ENCODE peak calls at places on chromosomes 7 and 10, in five cellular contexts. One of them, this sample, is unnamed. For H3K4me1, the result is how much of the 10 kb centered on the place peaks cover.

GRCh38 chr7:127891144-127891543 is 140.1 kb downstream of the LRRC4 start:
- DNase-seq in psoas muscle: no peak
- DNase-seq in heart right ventricle: no peak
- DNase-seq in A673: no peak
- DNase-seq in thoracic aorta: no peak
- DNase-seq in this sample: no peak

GRCh38 chr7:111510062-111510461 is 52.2 kb downstream of the IMMP2L start:
- DNase-seq in thoracic aorta: no peak
- DNase-seq in psoas muscle: no peak
- DNase-seq in heart right ventricle: no peak
- DNase-seq in A673: no peak
- DNase-seq in this sample: no peak

GRCh38 chr7:39880556-39880955 is 69.5 kb upstream of the CDK13 start:
- DNase-seq in psoas muscle: no peak
- DNase-seq in thoracic aorta: no peak
- DNase-seq in heart right ventricle: no peak
- DNase-seq in A673: no peak
- DNase-seq in this sample: no peak

GRCh38 chr10:49275896-49276295 is 23.1 kb upstream of the C10orf71 start:
- DNase-seq in thoracic aorta: no peak
- DNase-seq in A673: no peak
- DNase-seq in heart right ventricle: no peak
- DNase-seq in psoas muscle: no peak
- DNase-seq in this sample: no peak

GRCh38 chr10:5752301-5752871 is 60.8 kb downstream of the GDI2 start:
- DNase-seq in thoracic aorta: no peak
- DNase-seq in psoas muscle: no peak
- DNase-seq in heart right ventricle: no peak
- DNase-seq in A673: no peak
- DNase-seq in this sample: no peak

GRCh38 chr10:129715805-129716785 is 248.0 kb downstream of the EBF3 start:
- DNase-seq in A673: no peak
- DNase-seq in thoracic aorta: no peak
- DNase-seq in psoas muscle: no peak
- DNase-seq in heart right ventricle: no peak
- DNase-seq in this sample: no peak

GRCh38 chr7:18846765-18847215 is 270.6 kb downstream of the TWIST1 start:
- DNase-seq in psoas muscle: no peak
- DNase-seq in A673: peak
- DNase-seq in thoracic aorta: no peak
- DNase-seq in heart right ventricle: no peak
- DNase-seq in this sample: no peak

GRCh38 chr10:116097239-116097751 is 175.7 kb downstream of the GFRA1 start:
- DNase-seq in A673: no peak
- DNase-seq in heart right ventricle: no peak
- DNase-seq in thoracic aorta: no peak
- DNase-seq in psoas muscle: no peak
- DNase-seq in this sample: no peak

GRCh38 chr10:7192041-7192440 is 218.8 kb downstream of the SFMBT2 start:
- DNase-seq in thoracic aorta: no peak
- DNase-seq in heart right ventricle: no peak
- DNase-seq in A673: no peak
- DNase-seq in psoas muscle: no peak
- DNase-seq in this sample: no peak

GRCh38 chr7:22726849-22727792 is at the start of gene IL6:
- DNase-seq in A673: peak
- DNase-seq in psoas muscle: peak
- DNase-seq in thoracic aorta: no peak
- DNase-seq in heart right ventricle: peak
- DNase-seq in this sample: no peak

GRCh38 chr10:70537398-70538194 is 59.0 kb downstream of the PALD1 start:
- DNase-seq in A673: no peak
- DNase-seq in thoracic aorta: no peak
- DNase-seq in heart right ventricle: no peak
- DNase-seq in psoas muscle: no peak
- DNase-seq in this sample: no peak

GRCh38 chr7:16708980-16709379 is 44.6 kb upstream of the TSPAN13 start:
- DNase-seq in A673: peak
- DNase-seq in heart right ventricle: no peak
- DNase-seq in psoas muscle: no peak
- DNase-seq in thoracic aorta: no peak
- DNase-seq in this sample: no peak

GRCh38 chr7:77415822-77416620 is at the start of gene GSAP:
- DNase-seq in thoracic aorta: no peak
- DNase-seq in heart right ventricle: peak
- DNase-seq in psoas muscle: peak
- DNase-seq in A673: no peak
- DNase-seq in this sample: peak

GRCh38 chr10:10847313-10847712 is 170.4 kb upstream of the CELF2 start:
- DNase-seq in A673: no peak
- DNase-seq in thoracic aorta: no peak
- DNase-seq in heart right ventricle: no peak
- DNase-seq in psoas muscle: no peak
- DNase-seq in this sample: no peak

GRCh38 chr7:100475549-100475948 is 3.5 kb downstream of the TSC22D4 start:
- DNase-seq in A673: no peak
- DNase-seq in psoas muscle: peak
- DNase-seq in thoracic aorta: no peak
- DNase-seq in heart right ventricle: peak
- DNase-seq in this sample: no peak
- H3K4me1 ChIP-seq in A673: under half
- H3K4me1 ChIP-seq in psoas muscle: under half
- H3K4me1 ChIP-seq in thoracic aorta: under half
- H3K4me1 ChIP-seq in heart right ventricle: half or more
- H3K4me1 ChIP-seq in this sample: half or more

DNA sequence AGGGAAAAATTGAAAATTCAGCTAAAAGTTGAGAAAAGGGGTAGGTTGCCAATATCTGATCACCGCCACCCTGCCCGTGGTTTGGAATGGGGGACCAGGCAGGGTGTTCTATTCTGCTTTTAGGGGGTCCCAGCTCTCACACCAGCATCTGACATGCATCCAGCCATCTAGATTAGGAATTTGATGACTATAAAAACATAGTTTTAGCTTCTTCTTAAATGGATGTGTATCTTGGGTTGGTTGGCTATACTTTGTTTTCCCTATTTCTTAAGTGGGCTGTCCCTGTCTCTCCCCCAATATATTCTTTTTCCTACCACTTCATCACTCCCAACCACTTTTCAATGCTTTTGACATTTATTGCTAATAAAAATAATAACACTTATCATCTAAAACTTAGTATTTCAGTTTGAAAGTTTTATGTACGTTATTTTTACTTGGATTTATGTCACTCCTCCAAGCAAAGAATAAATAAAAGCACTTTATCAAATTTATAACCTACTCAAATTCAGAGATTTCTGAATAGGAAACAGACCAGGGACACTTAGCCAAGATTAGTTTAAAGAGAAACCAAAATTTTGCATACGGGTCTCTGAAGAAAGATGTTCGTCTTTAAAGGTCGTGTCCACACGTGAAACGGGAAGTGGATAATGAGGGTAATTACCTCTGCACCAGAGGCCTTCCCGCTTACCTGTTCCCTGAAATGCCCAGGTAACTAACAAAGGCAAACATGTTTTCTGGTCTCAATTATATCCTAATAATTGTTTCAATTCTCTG is 233.3 kb upstream of the AUTS2 start:
- DNase-seq in thoracic aorta: no peak
- DNase-seq in psoas muscle: no peak
- DNase-seq in heart right ventricle: no peak
- DNase-seq in A673: no peak
- DNase-seq in this sample: no peak
- H3K27ac ChIP-seq in thoracic aorta: no peak
- H3K27ac ChIP-seq in psoas muscle: no peak
- H3K27ac ChIP-seq in heart right ventricle: no peak
- H3K27ac ChIP-seq in A673: no peak
- H3K27ac ChIP-seq in this sample: no peak

GRCh38 chr7:30899066-30899465 is 12.6 kb upstream of the AQP1 start:
- DNase-seq in heart right ventricle: no peak
- DNase-seq in A673: no peak
- DNase-seq in thoracic aorta: no peak
- DNase-seq in psoas muscle: no peak
- DNase-seq in this sample: no peak
- H3K4me1 ChIP-seq in heart right ventricle: half or more
- H3K4me1 ChIP-seq in A673: under half
- H3K4me1 ChIP-seq in thoracic aorta: under half
- H3K4me1 ChIP-seq in psoas muscle: under half
- H3K4me1 ChIP-seq in this sample: under half

GRCh38 chr7:25666671-25667060 is 438.4 kb upstream of the NPVF start:
- DNase-seq in A673: no peak
- DNase-seq in heart right ventricle: no peak
- DNase-seq in thoracic aorta: no peak
- DNase-seq in psoas muscle: no peak
- DNase-seq in this sample: no peak
- H3K27ac ChIP-seq in A673: no peak
- H3K27ac ChIP-seq in heart right ventricle: no peak
- H3K27ac ChIP-seq in thoracic aorta: no peak
- H3K27ac ChIP-seq in psoas muscle: no peak
- H3K27ac ChIP-seq in this sample: no peak

This sample was measured in CD8-positive, alpha-beta memory T cell.